ENCODE peak calls at places on chromosomes 3 and 15, in ten cellular contexts. D is thoracic aorta, S is SJSA1, O is upper lobe of right lung, R is breast epithelium, Z is uterus, T is pancreas, Y is coronary artery, K is caudate nucleus, G is Panc1. N is an unnamed sample.

GRCh38 chr3:195188530-195188917 is 82.4 kb downstream of the XXYLT1 start:
- DNase-seq in D (no peak), S (no peak), O (no peak), R (no peak), Z (no peak), T (no peak), Y (no peak), K (no peak), G (no peak), N (no peak)

GRCh38 chr15:73328149-73328820 is 40.5 kb downstream of the HCN4 start:
- DNase-seq in D (no peak), S (no peak), O (peak), R (no peak), Z (no peak), T (peak), Y (no peak), K (no peak), G (no peak), N (no peak)

GRCh38 chr3:128578346-128578745 is 72.3 kb downstream of the RPN1 start:
- DNase-seq in D (no peak), S (no peak), O (no peak), R (no peak), Z (no peak), T (no peak), Y (no peak), K (no peak), G (no peak), N (no peak)

GRCh38 chr15:100133001-100133400 is 208.8 kb downstream of the ADAMTS17 start:
- DNase-seq in D (no peak), S (no peak), O (no peak), R (no peak), Z (no peak), T (no peak), Y (peak), K (no peak), G (no peak), N (no peak)

GRCh38 chr3:57059416-57059815 is 1.0 kb upstream of the SPATA12 start:
- DNase-seq in D (no peak), S (no peak), O (no peak), R (no peak), Z (no peak), T (no peak), Y (no peak), K (no peak), G (no peak), N (no peak)

GRCh38 chr15:26873846-26874245 is 7.0 kb downstream of the GABRA5 start:
- DNase-seq in D (no peak), S (no peak), O (no peak), R (no peak), Z (no peak), T (no peak), Y (no peak), K (no peak), G (no peak), N (no peak)

GRCh38 chr3:133208184-133208583 is 170.0 kb downstream of the TMEM108 start:
- DNase-seq in D (no peak), S (no peak), O (no peak), R (no peak), Z (no peak), T (no peak), Y (no peak), K (no peak), G (no peak), N (no peak)

GRCh38 chr3:155658669-155659068 is 86.2 kb downstream of the PLCH1 start:
- DNase-seq in D (no peak), S (no peak), O (no peak), R (no peak), Z (no peak), T (no peak), Y (no peak), K (no peak), G (no peak), N (no peak)

GRCh38 chr15:78763111-78763795 is 48.0 kb downstream of the ADAMTS7 start:
- DNase-seq in D (no peak), S (no peak), O (peak), R (no peak), Z (peak), T (no peak), Y (no peak), K (no peak), G (no peak), N (no peak)

GRCh38 chr3:149373235-149374125 is 4.0 kb downstream of the TM4SF1 start:
- DNase-seq in D (no peak), S (no peak), O (no peak), R (no peak), Z (no peak), T (no peak), Y (no peak), K (no peak), G (no peak), N (no peak)

GRCh38 chr3:151290673-151291072 is 12.3 kb upstream of the P2RY14 start:
- DNase-seq in D (no peak), S (no peak), O (no peak), R (no peak), Z (no peak), T (no peak), Y (no peak), K (no peak), G (no peak), N (no peak)

GRCh38 chr3:24433838-24434591 is 60.6 kb downstream of the THRB start:
- DNase-seq in D (no peak), S (no peak), O (no peak), R (no peak), Z (no peak), T (no peak), Y (no peak), K (no peak), G (no peak), N (no peak)

GRCh38 chr3:86792316-86792715 is 198.6 kb downstream of the VGLL3 start:
- DNase-seq in D (no peak), S (no peak), O (no peak), R (no peak), Z (no peak), T (no peak), Y (no peak), K (no peak), G (no peak), N (no peak)

GRCh38 chr15:33547876-33548275 is 237.1 kb downstream of the RYR3 start:
- DNase-seq in D (no peak), S (no peak), O (no peak), R (no peak), Z (no peak), T (no peak), Y (no peak), K (no peak), G (no peak), N (peak)

GRCh38 chr3:15291589-15292541 is 40.5 kb downstream of the SH3BP5 start:
- DNase-seq in D (no peak), S (no peak), O (no peak), R (no peak), Z (no peak), T (no peak), Y (no peak), K (no peak), G (no peak), N (no peak)

GRCh38 chr15:48954538-48954937 is 9.2 kb downstream of the SHC4 start:
- DNase-seq in D (no peak), S (peak), O (no peak), R (no peak), Z (no peak), T (no peak), Y (no peak), K (no peak), G (no peak), N (no peak)

GRCh38 chr3:15519096-15519495 is 2.4 kb downstream of the COLQ start:
- DNase-seq in D (no peak), S (no peak), O (no peak), R (no peak), Z (no peak), T (no peak), Y (no peak), K (no peak), G (no peak), N (no peak)

GRCh38 chr3:56799251-56799882 is 2.4 kb downstream of the ARHGEF3 start:
- DNase-seq in D (no peak), S (peak), O (no peak), R (no peak), Z (no peak), T (no peak), Y (no peak), K (no peak), G (no peak), N (no peak)

GRCh38 chr3:107988464-107989156 is 102.2 kb downstream of the CD47 start:
- DNase-seq in D (peak), S (peak), O (peak), R (no peak), Z (no peak), T (peak), Y (no peak), K (no peak), G (no peak), N (peak)

GRCh38 chr15:79431636-79432344 is at the start of gene MINAR1:
- DNase-seq in D (no peak), S (no peak), O (no peak), R (no peak), Z (no peak), T (peak), Y (no peak), K (no peak), G (no peak), N (peak)

DNA sequence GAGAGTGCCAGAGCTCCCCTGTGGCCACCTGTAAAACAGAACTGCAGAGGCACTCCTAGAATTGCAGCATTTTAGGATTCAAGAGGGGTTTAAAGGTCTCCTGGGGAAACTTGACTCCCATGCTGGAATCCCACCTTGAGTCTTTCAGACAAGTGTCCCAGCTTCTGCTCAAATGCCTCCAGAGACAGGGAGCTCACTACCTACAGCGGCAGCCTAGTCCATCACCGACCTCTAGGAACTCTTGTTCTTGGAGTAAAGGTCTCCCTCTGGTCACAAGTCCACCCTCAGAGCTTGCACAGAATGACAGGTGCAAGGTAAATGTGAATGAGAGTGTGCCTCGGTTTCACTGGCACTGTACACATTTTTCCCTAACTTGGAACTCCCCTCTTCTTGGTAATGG is 72.0 kb downstream of the NUP210 start:
- DNase-seq in D (no peak), S (no peak), O (no peak), R (no peak), Z (no peak), T (no peak), Y (no peak), K (no peak), G (no peak), N (no peak)
- H3K27ac ChIP-seq in D (no peak), S (no peak), O (peak), R (no peak), Z (no peak), T (no peak), Y (no peak), K (peak), G (no peak), N (no peak)

DNA sequence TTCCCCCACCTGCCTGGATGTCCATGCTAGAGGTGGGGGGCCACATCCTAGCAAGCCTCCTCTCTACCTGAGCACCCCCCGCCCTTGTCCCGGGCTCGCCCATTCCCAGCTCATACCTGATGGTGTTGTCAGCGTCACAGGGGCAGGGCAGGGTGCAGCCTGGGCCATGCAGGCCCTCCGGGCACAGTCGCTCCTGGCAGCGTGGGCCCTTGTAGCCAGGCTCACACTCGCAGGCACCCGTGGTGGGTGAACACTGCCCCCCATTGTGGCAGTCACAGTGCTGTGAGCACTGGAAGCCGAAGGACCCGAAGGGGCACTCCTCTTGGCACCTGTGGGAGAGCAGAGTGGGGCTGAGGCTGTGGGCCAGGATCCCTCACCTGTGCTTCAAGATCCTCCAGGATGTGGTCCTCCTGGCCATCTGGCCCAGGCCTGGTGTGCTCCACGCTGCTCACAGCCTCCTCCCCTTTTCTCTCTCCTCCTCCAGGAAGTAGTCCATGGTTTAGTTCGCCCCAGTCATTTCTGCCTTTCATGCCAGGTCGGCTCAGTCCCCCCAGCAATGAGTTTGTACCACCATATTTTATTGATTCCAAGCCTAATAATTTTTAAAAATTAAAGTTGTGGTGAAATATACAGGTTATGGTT is 95.6 kb downstream of the RAB11A start:
- DNase-seq in D (no peak), S (no peak), O (no peak), R (no peak), Z (no peak), T (no peak), Y (no peak), K (no peak), G (no peak), N (no peak)
- H3K27ac ChIP-seq in D (no peak), S (no peak), O (no peak), R (no peak), Z (no peak), T (no peak), Y (no peak), K (no peak), G (no peak), N (no peak)

GRCh38 chr3:120448707-120449650 is 1.8 kb downstream of the FSTL1 start:
- DNase-seq in D (no peak), S (peak), O (no peak), R (no peak), Z (no peak), T (no peak), Y (peak), K (no peak), G (no peak), N (peak)
- H3K27ac ChIP-seq in D (peak), S (peak), O (peak), R (peak), Z (peak), T (no peak), Y (peak), K (no peak), G (no peak), N (peak)

GRCh38 chr15:67103432-67103831 is 38.0 kb downstream of the SMAD3 start:
- DNase-seq in D (no peak), S (no peak), O (no peak), R (no peak), Z (no peak), T (no peak), Y (no peak), K (no peak), G (no peak), N (no peak)

GRCh38 chr15:67103021-67103420 is 37.6 kb downstream of the SMAD3 start:
- DNase-seq in D (no peak), S (no peak), O (no peak), R (no peak), Z (no peak), T (no peak), Y (no peak), K (no peak), G (no peak), N (no peak)

GRCh38 chr15:67105065-67105951 is 39.9 kb downstream of the SMAD3 start:
- DNase-seq in D (peak), S (peak), O (no peak), R (peak), Z (peak), T (no peak), Y (peak), K (no peak), G (no peak), N (peak)

GRCh38 chr15:67103869-67104268 is 38.5 kb downstream of the SMAD3 start:
- DNase-seq in D (no peak), S (no peak), O (no peak), R (no peak), Z (no peak), T (no peak), Y (no peak), K (no peak), G (no peak), N (no peak)

GRCh38 chr15:67104453-67104852 is 39.1 kb downstream of the SMAD3 start:
- DNase-seq in D (no peak), S (no peak), O (no peak), R (no peak), Z (no peak), T (no peak), Y (no peak), K (no peak), G (no peak), N (no peak)
- H3K27ac ChIP-seq in D (peak), S (peak), O (no peak), R (peak), Z (peak), T (peak), Y (peak), K (no peak), G (peak), N (peak)

DNA sequence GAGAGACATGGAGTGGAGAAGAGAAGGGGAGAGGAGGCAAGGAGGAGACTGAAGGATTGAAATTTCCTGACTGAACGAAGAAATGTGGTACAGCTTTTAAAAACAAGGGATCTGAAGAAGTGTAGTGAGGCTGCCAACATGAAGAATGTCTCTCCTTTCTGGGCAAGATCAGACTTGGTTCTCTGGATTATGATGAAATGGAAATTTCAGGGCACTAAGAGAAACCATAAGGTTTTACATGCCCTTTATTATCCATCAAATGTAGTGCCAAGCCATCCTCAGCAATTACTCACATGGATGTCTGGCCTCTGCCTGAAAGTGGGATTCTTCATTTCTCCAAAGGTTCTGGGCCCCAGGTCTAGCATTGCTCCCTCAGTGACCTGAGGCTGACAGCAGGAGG is 77.6 kb upstream of the CCDC80 start:
- DNase-seq in D (no peak), S (no peak), O (no peak), R (no peak), Z (no peak), T (no peak), Y (no peak), K (no peak), G (no peak), N (no peak)
- H3K27ac ChIP-seq in D (no peak), S (no peak), O (no peak), R (no peak), Z (no peak), T (no peak), Y (no peak), K (no peak), G (no peak), N (no peak)

DNA sequence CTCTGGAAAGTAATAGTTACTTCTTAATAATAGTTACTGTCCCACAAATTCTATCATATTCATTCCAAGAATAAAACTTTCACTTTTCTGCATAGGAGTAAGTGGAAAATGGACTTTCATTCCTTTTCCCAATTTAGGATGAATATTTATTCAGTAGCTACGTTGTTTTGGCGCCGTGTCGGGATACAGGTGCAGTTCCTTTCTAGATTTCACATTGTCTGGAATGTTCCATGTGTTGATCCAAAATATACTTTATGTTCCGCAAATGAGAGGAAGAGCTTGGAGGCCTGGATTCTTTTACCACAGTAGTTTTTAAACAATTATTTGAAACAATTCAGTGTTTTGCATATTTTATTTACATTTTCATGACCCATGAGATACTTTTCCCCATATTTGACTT is 22.8 kb upstream of the PPARG start:
- DNase-seq in D (no peak), S (no peak), O (no peak), R (no peak), Z (no peak), T (no peak), Y (no peak), K (no peak), G (no peak), N (no peak)
- H3K27ac ChIP-seq in D (no peak), S (no peak), O (no peak), R (no peak), Z (peak), T (no peak), Y (no peak), K (no peak), G (no peak), N (no peak)

GRCh38 chr15:63833246-63833696 is 477 bp downstream of the HERC1 start:
- DNase-seq in D (no peak), S (no peak), O (peak), R (no peak), Z (peak), T (peak), Y (no peak), K (no peak), G (no peak), N (no peak)
- H3K27ac ChIP-seq in D (peak), S (peak), O (peak), R (peak), Z (peak), T (peak), Y (peak), K (peak), G (peak), N (peak)

GRCh38 chr3:69541059-69541471 is 155.2 kb upstream of the FRMD4B start:
- DNase-seq in D (no peak), S (peak), O (no peak), R (peak), Z (no peak), T (no peak), Y (no peak), K (no peak), G (no peak), N (no peak)
- H3K27ac ChIP-seq in D (no peak), S (no peak), O (peak), R (peak), Z (no peak), T (no peak), Y (no peak), K (no peak), G (no peak), N (no peak)

N was measured in brain microvascular endothelial cell.